ENCODE peak calls at places on chromosomes 3 and 15, in seven cellular contexts. V is fibroblast of mammary gland, U is psoas muscle, M is GM23248, E is pancreas, F is endothelial cell of umbilical vein, L is cardiac muscle cell. O is an unnamed sample.
A peak's percentile ranks its signal among the peaks of the same experiment; 100 is the strongest.

GRCh38 chr3:181103605-181104004 is 114.1 kb upstream of the DNAJC19 start:
- DNase-seq in V (peak; percentile 18), L (no peak), U (no peak), F (no peak), M (no peak), E (no peak), O (no peak)

GRCh38 chr3:183980408-183980807 is 37.3 kb downstream of the ABCC5 start:
- DNase-seq in F (no peak), L (no peak), U (peak; percentile 80), E (peak; percentile 19), M (no peak), V (peak; percentile 76), O (no peak)

GRCh38 chr15:93460717-93461116 is 371.7 kb upstream of the RGMA start:
- DNase-seq in L (no peak), M (no peak), F (no peak), E (no peak), U (no peak), V (no peak), O (no peak)

GRCh38 chr3:15295506-15295905 is 36.9 kb downstream of the SH3BP5 start:
- DNase-seq in F (peak; percentile 98), U (no peak), E (no peak), V (peak; percentile 99), M (peak; percentile 98), L (peak; percentile 95), O (no peak)

GRCh38 chr3:85162905-85163304 is 204.1 kb downstream of the CADM2 start:
- DNase-seq in L (no peak), U (no peak), V (no peak), M (no peak), F (no peak), E (no peak), O (no peak)

GRCh38 chr3:171906951-171907676 is 64.0 kb downstream of the TMEM212 start:
- DNase-seq in M (no peak), U (no peak), E (no peak), F (no peak), V (no peak), L (no peak), O (no peak)

GRCh38 chr3:5160926-5161858 is 26.3 kb upstream of the EDEM1 start:
- DNase-seq in L (no peak), F (no peak), V (no peak), E (no peak), M (peak; percentile 28), U (no peak), O (no peak)

GRCh38 chr15:64249406-64249805 is 86.6 kb upstream of the PPIB start:
- DNase-seq in L (no peak), E (peak; percentile 18), F (no peak), U (no peak), M (no peak), V (no peak), O (no peak)

GRCh38 chr3:102398196-102398595 is 36.6 kb upstream of the ZPLD1 start:
- DNase-seq in M (no peak), E (no peak), L (no peak), V (no peak), F (no peak), U (no peak), O (no peak)

GRCh38 chr3:151009981-151010380 is 37.5 kb upstream of the CLRN1 start:
- DNase-seq in F (no peak), M (peak; percentile 3), V (peak; percentile 40), L (no peak), U (no peak), E (no peak), O (no peak)

GRCh38 chr3:29864809-29865208 is 583.9 kb downstream of the RBMS3 start:
- DNase-seq in V (no peak), E (no peak), F (no peak), M (no peak), U (no peak), L (no peak), O (no peak)

GRCh38 chr3:38652934-38653333 is 3.4 kb upstream of the SCN5A start:
- DNase-seq in E (no peak), V (no peak), L (no peak), M (no peak), F (no peak), U (no peak), O (no peak)

GRCh38 chr3:50138266-50139230 is 16.6 kb upstream of the SEMA3F start:
- DNase-seq in M (peak; percentile 37), E (no peak), F (peak; percentile 52), L (peak; percentile 66), U (no peak), V (no peak), O (no peak)

GRCh38 chr15:43249236-43249635 is 17.5 kb downstream of the TGM5 start:
- DNase-seq in E (no peak), U (no peak), M (no peak), V (no peak), L (no peak), F (no peak), O (no peak)

GRCh38 chr3:101725192-101725889 is 927 bp downstream of the CEP97 start:
- DNase-seq in M (peak; percentile 56), U (no peak), F (peak; percentile 53), E (no peak), L (peak; percentile 18), V (peak; percentile 25), O (peak; percentile 56)

DNA sequence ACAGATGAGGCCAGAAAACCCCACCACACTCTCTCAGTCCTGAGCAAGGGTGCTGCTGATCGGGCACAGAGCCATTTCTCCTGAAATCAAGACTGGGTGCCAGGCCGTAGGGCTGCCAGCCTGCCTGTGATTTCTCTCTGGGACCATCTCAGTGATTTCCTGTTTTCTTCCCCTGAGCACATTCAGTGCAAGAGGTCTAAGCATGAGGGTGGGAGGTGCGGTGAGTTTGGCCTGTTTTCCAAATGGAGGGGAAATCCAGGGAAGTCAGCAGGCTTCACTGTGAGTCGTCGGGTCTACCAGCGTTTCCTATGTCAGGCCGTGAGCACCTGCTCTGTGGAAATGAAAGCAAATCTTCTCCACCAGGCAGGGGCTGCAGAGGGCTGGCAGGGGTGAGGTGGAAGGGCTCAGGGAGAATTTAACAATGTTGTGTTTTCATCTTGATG is 82.3 kb downstream of the ST6GAL1 start:
- DNase-seq in M (no peak), E (no peak), F (peak; percentile 95), V (no peak), L (peak; percentile 37), U (no peak), O (peak; percentile 56)
- H3K4me3 ChIP-seq in M (no peak overlapping the region), E (no peak overlapping the region), F (peak overlapping the region; percentile 1), V (no peak overlapping the region), L (no peak overlapping the region), U (no peak overlapping the region), O (no peak overlapping the region)

GRCh38 chr3:48989126-48989795 is 780 bp upstream of the P4HTM start:
- DNase-seq in U (no peak), L (no peak), F (no peak), V (no peak), M (peak; percentile 50), E (no peak), O (no peak)

GRCh38 chr3:48993834-48994233 is 3.8 kb downstream of the P4HTM start:
- DNase-seq in U (no peak), M (no peak), E (no peak), V (no peak), L (no peak), F (no peak), O (no peak)

GRCh38 chr3:48990636-48991421 is 788 bp downstream of the P4HTM start:
- DNase-seq in E (no peak), L (peak; percentile 25), F (peak; percentile 52), V (no peak), U (peak; percentile 60), M (peak; percentile 56), O (peak; percentile 51)

GRCh38 chr3:48989796-48990635 is at the start of gene P4HTM:
- DNase-seq in F (peak; percentile 93), U (peak; percentile 92), M (peak; percentile 97), L (peak; percentile 97), V (peak; percentile 89), E (peak; percentile 70), O (peak; percentile 90)

DNA sequence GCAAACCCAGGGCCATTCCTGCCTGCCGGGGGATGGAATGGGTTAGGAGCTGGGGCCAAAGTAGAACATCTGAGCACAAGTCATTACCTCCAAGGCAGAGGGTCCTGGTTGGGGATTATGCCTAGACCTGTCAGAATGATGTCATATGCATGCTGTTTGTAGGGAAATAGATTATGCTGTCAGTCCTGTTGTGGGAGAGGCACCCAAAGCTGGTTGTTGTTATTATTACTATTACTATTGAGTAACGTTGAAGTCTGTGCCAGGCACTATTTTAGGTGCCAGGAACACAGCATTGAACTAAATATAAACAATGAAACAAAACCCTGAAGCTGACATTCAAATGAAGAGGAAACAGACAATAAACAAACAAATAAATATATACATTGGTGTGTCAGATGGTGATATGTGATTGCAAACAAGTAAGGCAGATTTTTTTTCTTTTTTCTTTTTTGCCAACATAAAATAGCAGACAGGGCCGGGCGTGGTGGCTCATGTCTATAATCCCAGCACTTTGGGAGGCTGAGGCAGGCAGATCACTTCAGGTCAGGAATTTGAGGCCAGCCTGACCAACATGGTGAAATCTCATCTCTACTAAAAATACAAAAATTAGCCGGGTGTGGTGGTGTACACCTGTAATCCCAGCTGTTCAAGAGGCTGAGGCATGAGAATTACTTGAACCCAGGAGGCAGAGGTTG is 2.0 kb downstream of the P4HTM start:
- DNase-seq in V (no peak), F (no peak), U (no peak), L (no peak), M (peak; percentile 33), E (no peak), O (no peak)
- H3K4me3 ChIP-seq in V (peak overlapping the region; percentile 69), F (no peak overlapping the region), U (peak overlapping the region; percentile 94), L (no peak overlapping the region), M (peak overlapping the region; percentile 77), E (peak overlapping the region; percentile 98), O (no peak overlapping the region)

GRCh38 chr15:90210593-90210992 is 9.5 kb downstream of the SEMA4B start:
- DNase-seq in L (no peak), U (no peak), M (no peak), V (no peak), F (no peak), E (peak; percentile 31), O (no peak)

GRCh38 chr15:90211009-90211408 is 9.9 kb downstream of the SEMA4B start:
- DNase-seq in M (no peak), E (no peak), F (no peak), U (no peak), V (no peak), L (no peak), O (no peak)

GRCh38 chr15:90213123-90213817 is 12.1 kb downstream of the SEMA4B start:
- DNase-seq in L (no peak), V (no peak), U (no peak), F (no peak), M (no peak), E (peak; percentile 91), O (peak; percentile 80)

GRCh38 chr15:90212221-90213079 is 11.3 kb downstream of the SEMA4B start:
- DNase-seq in F (no peak), M (no peak), V (no peak), E (peak; percentile 43), U (no peak), L (no peak), O (peak; percentile 59)

GRCh38 chr15:90211440-90212168 is 10.5 kb downstream of the SEMA4B start:
- DNase-seq in E (peak; percentile 47), F (peak; percentile 32), V (peak; percentile 60), M (peak; percentile 36), L (no peak), U (no peak), O (peak; percentile 87)
- H3K4me3 ChIP-seq in E (no peak overlapping the region), F (no peak overlapping the region), V (no peak overlapping the region), M (no peak overlapping the region), L (no peak overlapping the region), U (no peak overlapping the region), O (no peak overlapping the region)

GRCh38 chr3:128861491-128861890 is 17.9 kb upstream of the ACAD9 start:
- DNase-seq in U (no peak), F (no peak), V (no peak), M (no peak), L (no peak), E (no peak), O (no peak)
- H3K4me3 ChIP-seq in U (no peak overlapping the region), F (no peak overlapping the region), V (no peak overlapping the region), M (no peak overlapping the region), L (no peak overlapping the region), E (no peak overlapping the region), O (no peak overlapping the region)

O was measured in mucosa of descending colon.